ENCODE peak calls at places on chromosome X, in seven cellular contexts. P is germinal center; J is HEK293T; C is NCI-H2029; O is GM13976; Z is stimulated activated effector memory CD8-positive, alpha-beta T cell treated with anti-CD3 and anti-CD28 coated beads, Interleukin-12 subunit alpha, Interleukin-12 subunit beta, amount 100 ng/mL, for 72 hours; A is astrocyte of the spinal cord. S is an unnamed sample.

GRCh38 chrX:139224953-139225665 is 305.4 kb upstream of the F9 start:
- DNase-seq in P (no peak), C (no peak), O (no peak), Z (no peak), J (no peak), A (peak), S (no peak)

GRCh38 chrX:134551365-134552095 is 91.6 kb downstream of the HPRT1 start:
- DNase-seq in O (no peak), P (no peak), C (no peak), A (peak), J (no peak), Z (no peak), S (no peak)

GRCh38 chrX:31236231-31236630 is 164.4 kb upstream of the FTHL17 start:
- DNase-seq in A (no peak), P (peak), J (no peak), C (no peak), O (no peak), Z (no peak), S (no peak)

GRCh38 chrX:128691872-128692271 is 639.7 kb upstream of the ACTRT1 start:
- DNase-seq in J (no peak), Z (no peak), A (no peak), C (no peak), P (no peak), O (no peak), S (no peak)

GRCh38 chrX:16743604-16744325 is 24.4 kb downstream of the SYAP1 start:
- DNase-seq in Z (no peak), J (no peak), O (no peak), C (no peak), P (no peak), A (peak), S (no peak)

GRCh38 chrX:132384301-132384700 is 104.5 kb downstream of the MBNL3 start:
- DNase-seq in P (no peak), C (no peak), A (no peak), Z (no peak), O (no peak), J (no peak), S (no peak)

GRCh38 chrX:48083212-48083611 is 11.8 kb upstream of the ZNF630 start:
- DNase-seq in O (peak), P (peak), J (peak), C (no peak), A (peak), Z (peak), S (no peak)

GRCh38 chrX:28303486-28303885 is 283.8 kb upstream of the IL1RAPL1 start:
- DNase-seq in P (no peak), Z (no peak), A (no peak), O (no peak), C (no peak), J (no peak), S (no peak)

GRCh38 chrX:68332156-68332823 is 101.0 kb downstream of the OPHN1 start:
- DNase-seq in J (no peak), A (peak), C (no peak), O (no peak), P (no peak), Z (no peak), S (no peak)

GRCh38 chrX:105323951-105324350 is 103.5 kb upstream of the TEX13A start:
- DNase-seq in J (peak), C (no peak), Z (no peak), A (peak), O (no peak), P (no peak), S (no peak)

GRCh38 chrX:150084474-150085229 is 146.4 kb upstream of the EOLA2 start:
- DNase-seq in Z (no peak), J (no peak), O (no peak), P (no peak), C (no peak), A (peak), S (no peak)

GRCh38 chrX:52983526-52983925 is 25.2 kb upstream of the FAM156A start:
- DNase-seq in Z (no peak), C (no peak), J (no peak), O (no peak), P (no peak), A (no peak), S (no peak)

GRCh38 chrX:44873415-44874270 is 655 bp downstream of the KDM6A start:
- DNase-seq in P (peak), Z (peak), J (peak), C (no peak), O (peak), A (peak), S (no peak)

GRCh38 chrX:155632424-155633100 is 19.8 kb upstream of the TMLHE start:
- DNase-seq in P (no peak), J (no peak), C (no peak), Z (no peak), O (peak), A (peak), S (no peak)

GRCh38 chrX:153624196-153625091 is 22.6 kb upstream of the DUSP9 start:
- DNase-seq in A (no peak), C (no peak), J (no peak), P (no peak), Z (no peak), O (no peak), S (no peak)

GRCh38 chrX:65300104-65300809 is 234.3 kb downstream of the LAS1L start:
- DNase-seq in P (no peak), C (no peak), J (no peak), O (no peak), A (no peak), Z (no peak), S (no peak)

GRCh38 chrX:25721564-25721963 is 416.6 kb upstream of the MAGEB18 start:
- DNase-seq in O (no peak), Z (no peak), J (no peak), A (peak), P (no peak), C (no peak), S (no peak)

GRCh38 chrX:274904-275475 is 6.2 kb upstream of the PLCXD1 start:
- DNase-seq in J (no peak), P (no peak), Z (no peak), A (no peak), C (no peak), O (no peak), S (no peak)

GRCh38 chrX:40108084-40108958 is 10.6 kb upstream of the BCOR start:
- DNase-seq in P (no peak), C (no peak), O (no peak), A (peak), Z (no peak), J (peak), S (no peak)

GRCh38 chrX:153526040-153526439 is 8.6 kb downstream of the ATP2B3 start:
- DNase-seq in Z (no peak), J (no peak), P (no peak), C (no peak), O (no peak), A (no peak), S (no peak)